ENCODE peak calls at places on chromosomes 2 and 18, in four cellular contexts. D, E, B and J are unnamed samples.

GRCh38 chr2:236935131-236935530 is 150.6 kb upstream of the COPS8 start:
- DNase-seq in D (no peak), E (no peak), B (no peak), J (no peak)

GRCh38 chr2:184879671-184880070 is 281.3 kb downstream of the ZNF804A start:
- DNase-seq in D (no peak), E (no peak), B (no peak), J (no peak)

GRCh38 chr2:177392373-177393246 is at the start of gene AGPS:
- DNase-seq in D (peak; percentile 85), E (peak; percentile 69), B (peak; percentile 52), J (peak; percentile 85)

GRCh38 chr2:235724964-235725603 is 231.2 kb downstream of the AGAP1 start:
- DNase-seq in D (no peak), E (peak; percentile 24), B (no peak), J (no peak)

GRCh38 chr2:50469784-50470183 is 562.1 kb downstream of the NRXN1 start:
- DNase-seq in D (peak; percentile 52), E (no peak), B (no peak), J (peak; percentile 32)

GRCh38 chr2:207239222-207239674 is 73.5 kb upstream of the KLF7 start:
- DNase-seq in D (no peak), E (peak; percentile 100), B (peak; percentile 100), J (peak; percentile 44)

GRCh38 chr2:162824319-162824718 is 14.2 kb downstream of the KCNH7 start:
- DNase-seq in D (peak; percentile 8), E (no peak), B (no peak), J (no peak)

GRCh38 chr18:21049306-21049705 is 62.3 kb downstream of the ROCK1 start:
- DNase-seq in D (no peak), E (peak; percentile 9), B (no peak), J (no peak)

GRCh38 chr18:26637983-26638382 is 89.6 kb upstream of the KCTD1 start:
- DNase-seq in D (no peak), E (no peak), B (no peak), J (no peak)

GRCh38 chr2:119025013-119025412 is 83.0 kb downstream of the MARCO start:
- DNase-seq in D (no peak), E (no peak), B (no peak), J (no peak)

GRCh38 chr18:79933765-79934164 is 17.7 kb downstream of the SLC66A2 start:
- DNase-seq in D (peak; percentile 36), E (peak; percentile 82), B (no peak), J (peak; percentile 69)

GRCh38 chr2:210955591-210955990 is 399.2 kb downstream of the CPS1 start:
- DNase-seq in D (no peak), E (peak; percentile 71), B (peak; percentile 46), J (peak; percentile 60)

GRCh38 chr18:32469691-32470131 is 971 bp downstream of the GAREM1 start:
- DNase-seq in D (peak; percentile 27), E (peak; percentile 52), B (peak; percentile 10), J (peak; percentile 26)

GRCh38 chr18:55318864-55319516 is 269.0 kb downstream of the TCF4 start:
- DNase-seq in D (no peak), E (peak; percentile 84), B (peak; percentile 82), J (peak; percentile 24)

GRCh38 chr2:84811839-84812238 is 69.0 kb downstream of the TRABD2A start:
- DNase-seq in D (no peak), E (no peak), B (no peak), J (no peak)

GRCh38 chr2:189092936-189093335 is 86.6 kb downstream of the COL5A2 start:
- DNase-seq in D (no peak), E (no peak), B (peak; percentile 75), J (no peak)

GRCh38 chr2:8627019-8627691 is 54.7 kb upstream of the ID2 start:
- DNase-seq in D (no peak), E (no peak), B (no peak), J (no peak)

GRCh38 chr2:133452146-133452545 is 116.1 kb downstream of the NCKAP5 start:
- DNase-seq in D (no peak), E (no peak), B (no peak), J (no peak)

GRCh38 chr2:36885605-36886004 is 80.7 kb downstream of the STRN start:
- DNase-seq in D (no peak), E (no peak), B (no peak), J (no peak)

GRCh38 chr2:120594856-120595685 is 140.6 kb upstream of the GLI2 start:
- DNase-seq in D (no peak), E (no peak), B (no peak), J (peak; percentile 81)

GRCh38 chr18:67273288-67273687 is 243.2 kb downstream of the DSEL start:
- DNase-seq in D (no peak), E (no peak), B (no peak), J (no peak)

GRCh38 chr18:3466051-3466450 is 16.1 kb downstream of the TGIF1 start:
- DNase-seq in D (no peak), E (peak; percentile 84), B (peak; percentile 90), J (peak; percentile 69)

GRCh38 chr2:151374426-151374825 is 17.0 kb downstream of the TNFAIP6 start:
- DNase-seq in D (no peak), E (peak; percentile 85), B (peak; percentile 91), J (no peak)

GRCh38 chr2:39996653-39997080 is 217.6 kb upstream of the THUMPD2 start:
- DNase-seq in D (no peak), E (peak; percentile 60), B (peak; percentile 95), J (peak; percentile 44)

GRCh38 chr2:241008711-241009121 is 10.3 kb downstream of the SNED1 start:
- DNase-seq in D (no peak), E (no peak), B (no peak), J (no peak)

GRCh38 chr2:85012855-85013254 is 41.9 kb downstream of the KCMF1 start:
- DNase-seq in D (no peak), E (no peak), B (peak; percentile 33), J (no peak)

GRCh38 chr2:10196275-10196892 is 73.8 kb downstream of the RRM2 start:
- DNase-seq in D (no peak), E (no peak), B (no peak), J (no peak)

GRCh38 chr2:186780701-186781316 is 68.2 kb downstream of the ZSWIM2 start:
- DNase-seq in D (peak; percentile 70), E (no peak), B (peak; percentile 19), J (peak; percentile 89)

GRCh38 chr2:228675042-228675441 is 493.6 kb upstream of the SPHKAP start:
- DNase-seq in D (no peak), E (peak; percentile 26), B (peak; percentile 45), J (no peak)

GRCh38 chr2:231615058-231615671 is 22.5 kb downstream of the TEX44 start:
- DNase-seq in D (peak; percentile 62), E (no peak), B (no peak), J (peak; percentile 73)

GRCh38 chr2:231621051-231621879 is 28.6 kb downstream of the TEX44 start:
- DNase-seq in D (peak; percentile 47), E (peak; percentile 71), B (no peak), J (peak; percentile 89)

GRCh38 chr2:231614559-231615057 is 21.9 kb downstream of the TEX44 start:
- DNase-seq in D (no peak), E (no peak), B (no peak), J (peak; percentile 70)

GRCh38 chr2:231613655-231614558 is 21.2 kb downstream of the TEX44 start:
- DNase-seq in D (peak; percentile 96), E (peak; percentile 94), B (peak; percentile 80), J (peak; percentile 97)

GRCh38 chr2:231617059-231617926 is 24.6 kb downstream of the TEX44 start:
- DNase-seq in D (no peak), E (no peak), B (peak; percentile 31), J (no peak)
- H3K4me2 ChIP-seq in D (no peak overlapping the region), E (no peak overlapping the region), B (no peak overlapping the region), J (no peak overlapping the region)

DNA sequence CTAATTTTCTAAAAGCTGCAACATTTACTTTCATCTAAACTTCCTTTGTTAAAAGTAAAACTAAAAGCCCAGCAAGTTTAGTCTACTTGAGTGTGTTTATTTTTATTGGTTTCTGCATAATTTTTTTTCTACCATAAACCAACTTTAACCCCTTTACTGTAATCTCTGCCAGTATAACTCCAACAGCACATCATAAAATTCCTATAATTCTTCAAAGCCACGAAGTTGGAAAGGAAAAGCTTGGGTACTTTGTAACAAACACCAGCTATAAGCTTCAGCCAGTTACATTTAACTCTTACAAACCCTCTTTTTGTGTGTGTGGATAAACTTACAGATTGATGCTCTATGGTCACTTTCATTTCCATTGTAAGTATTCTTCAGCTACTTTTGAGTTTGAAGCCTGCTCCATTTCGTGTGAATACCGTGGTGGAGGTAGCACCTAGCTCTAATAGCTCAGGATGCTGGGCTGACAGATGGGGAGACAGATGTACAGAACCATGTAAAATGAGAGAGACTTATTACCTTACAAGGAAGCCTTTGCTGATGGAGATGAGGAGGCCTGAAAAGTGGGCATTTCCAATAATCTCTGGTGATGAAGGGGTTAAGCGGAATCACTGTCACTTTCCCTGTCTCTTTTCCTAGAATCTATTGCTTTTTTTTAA is 42.5 kb downstream of the ZEB2 start:
- DNase-seq in D (no peak), E (no peak), B (peak; percentile 74), J (no peak)
- H3K4me2 ChIP-seq in D (no peak overlapping the region), E (peak overlapping the region; percentile 47), B (peak overlapping the region; percentile 85), J (no peak overlapping the region)

DNA sequence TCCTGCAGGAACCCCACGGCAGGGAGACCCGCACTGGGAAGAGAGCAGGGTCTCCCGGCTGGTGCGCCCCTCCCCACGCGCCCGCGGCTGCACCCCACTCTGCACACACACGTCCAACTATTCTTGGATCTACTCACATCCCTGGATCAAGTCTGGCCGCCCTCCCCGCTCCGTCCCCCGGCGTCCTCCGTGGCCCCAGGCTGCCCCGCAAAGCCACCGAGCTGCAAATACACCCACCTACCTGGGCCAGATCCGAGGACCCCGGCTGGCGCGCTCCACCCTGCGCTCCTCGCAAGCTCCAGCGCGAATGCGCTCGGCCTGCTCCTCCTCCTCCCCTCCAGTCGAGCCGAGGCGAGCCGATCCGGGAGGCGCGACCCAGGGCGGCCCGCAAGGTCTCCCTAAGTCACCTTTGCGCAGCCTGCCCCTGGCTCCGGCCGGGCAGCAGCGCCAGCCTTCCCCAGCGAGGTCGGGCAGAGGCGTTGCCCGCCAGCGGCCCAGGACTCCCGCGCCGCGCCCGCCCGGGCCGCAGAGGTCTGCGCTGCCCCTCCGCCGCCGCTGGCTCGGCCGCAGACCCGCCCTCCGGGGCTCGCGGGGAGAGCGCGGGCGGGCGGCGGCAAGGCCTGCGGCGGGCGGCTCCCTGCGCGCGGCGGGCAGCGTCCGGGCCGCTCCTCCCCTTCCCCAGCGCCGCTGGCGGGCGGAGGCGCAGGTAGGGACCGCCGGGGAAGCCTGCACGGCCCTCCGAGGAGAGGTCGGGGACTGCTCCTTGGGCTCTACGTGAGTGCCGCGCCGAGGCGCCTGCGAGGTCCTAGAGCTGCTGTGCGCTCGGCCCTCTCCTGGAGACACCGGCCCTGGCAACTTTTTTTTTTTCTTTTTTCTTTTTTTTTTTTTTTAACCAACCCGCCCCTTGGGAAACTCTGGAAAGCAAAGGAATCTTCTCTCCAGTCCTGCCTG is 126.0 kb downstream of the OSBPL1A start:
- DNase-seq in D (peak; percentile 95), E (peak; percentile 86), B (peak; percentile 72), J (peak; percentile 98)
- H3K4me2 ChIP-seq in D (peak overlapping the region; percentile 90), E (peak overlapping the region; percentile 94), B (peak overlapping the region; percentile 97), J (peak overlapping the region; percentile 49)

GRCh38 chr18:74994502-74995403 is 214.2 kb downstream of the PTGR3 start:
- DNase-seq in D (no peak), E (peak; percentile 54), B (peak; percentile 11), J (peak; percentile 71)

GRCh38 chr18:74995404-74995737 is 213.6 kb downstream of the PTGR3 start:
- DNase-seq in D (no peak), E (no peak), B (no peak), J (no peak)

GRCh38 chr18:74990563-74991081 is 218.3 kb downstream of the PTGR3 start:
- DNase-seq in D (no peak), E (no peak), B (peak; percentile 6), J (no peak)

DNA sequence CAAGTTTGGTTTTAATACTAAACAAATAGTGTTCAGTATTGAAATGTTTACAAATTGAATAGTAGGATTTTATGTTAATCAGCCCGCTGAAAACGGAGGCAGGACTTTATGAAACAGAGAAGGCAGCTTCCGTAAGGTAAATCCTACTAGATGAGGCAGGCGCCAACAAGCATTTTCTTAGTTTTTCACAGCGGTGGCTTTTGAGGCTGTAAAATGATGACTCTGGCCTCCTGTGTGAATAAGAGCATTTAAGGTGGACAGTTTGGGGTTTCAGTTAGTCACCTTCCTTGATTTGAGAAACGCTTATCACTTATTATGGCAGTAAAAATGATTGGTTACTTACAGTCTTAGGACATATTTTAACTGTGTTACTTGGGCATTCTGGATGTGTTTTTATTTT is 212.9 kb downstream of the PTGR3 start:
- DNase-seq in D (no peak), E (no peak), B (no peak), J (no peak)
- H3K4me2 ChIP-seq in D (no peak overlapping the region), E (no peak overlapping the region), B (no peak overlapping the region), J (no peak overlapping the region)